ENCODE peak calls at places on chromosome 12, in seven cellular contexts. L, U, P, F, V, Z and B are unnamed samples.

GRCh38 chr12:110896559-110896958 is 23.8 kb downstream of the MYL2 start:
- DNase-seq in U (no peak), Z (no peak), P (no peak), L (no peak), F (no peak), V (peak; percentile 87), B (no peak)

GRCh38 chr12:51818567-51819300 is 29.8 kb downstream of the FIGNL2 start:
- DNase-seq in Z (no peak), U (no peak), F (no peak), L (no peak), V (no peak), P (no peak), B (no peak)

GRCh38 chr12:70507442-70507841 is 129.8 kb downstream of the PTPRB start:
- DNase-seq in V (no peak), F (no peak), Z (no peak), U (no peak), L (no peak), P (no peak), B (no peak)

GRCh38 chr12:52193991-52194390 is 2.2 kb upstream of the KRT80 start:
- DNase-seq in Z (no peak), F (peak; percentile 60), U (no peak), P (no peak), L (no peak), V (peak; percentile 68), B (no peak)

GRCh38 chr12:111570090-111570961 is 28.8 kb downstream of the ATXN2 start:
- DNase-seq in U (peak; percentile 67), P (no peak), V (peak; percentile 94), F (peak; percentile 50), L (no peak), Z (no peak), B (no peak)

GRCh38 chr12:19712041-19712440 is 272.7 kb downstream of the AEBP2 start:
- DNase-seq in P (no peak), F (peak; percentile 70), Z (no peak), V (no peak), L (no peak), U (peak; percentile 50), B (no peak)

GRCh38 chr12:106760184-106760531 is 14.3 kb upstream of the RIC8B start:
- DNase-seq in Z (no peak), P (no peak), V (no peak), F (peak; percentile 56), L (no peak), U (no peak), B (no peak)

GRCh38 chr12:71636704-71637115 is 26.9 kb downstream of the ZFC3H1 start:
- DNase-seq in Z (peak; percentile 15), V (peak; percentile 53), L (no peak), P (no peak), F (peak; percentile 86), U (peak; percentile 56), B (peak; percentile 22)

GRCh38 chr12:2161478-2161877 is 108.7 kb downstream of the CACNA1C start:
- DNase-seq in V (no peak), L (no peak), U (no peak), Z (no peak), P (no peak), F (no peak), B (no peak)

GRCh38 chr12:90404071-90404470 is 550.9 kb downstream of the CCER1 start:
- DNase-seq in L (no peak), Z (no peak), F (no peak), P (no peak), V (no peak), U (no peak), B (no peak)

GRCh38 chr12:89319111-89319510 is 33.2 kb downstream of the DUSP6 start:
- DNase-seq in Z (no peak), V (no peak), L (no peak), P (no peak), F (peak; percentile 56), U (no peak), B (no peak)

GRCh38 chr12:45281994-45282393 is 66.1 kb downstream of the ANO6 start:
- DNase-seq in P (no peak), U (no peak), L (no peak), F (no peak), Z (no peak), V (no peak), B (no peak)

GRCh38 chr12:19819231-19819630 is 379.9 kb downstream of the AEBP2 start:
- DNase-seq in F (no peak), P (no peak), V (no peak), Z (no peak), U (no peak), L (peak; percentile 79), B (no peak)

GRCh38 chr12:13627536-13627935 is 353.9 kb downstream of the GRIN2B start:
- DNase-seq in V (peak; percentile 55), F (no peak), Z (no peak), P (no peak), U (no peak), L (no peak), B (no peak)

GRCh38 chr12:85468356-85469157 is 188.5 kb downstream of the ALX1 start:
- DNase-seq in Z (peak; percentile 54), L (no peak), U (no peak), V (peak; percentile 68), P (no peak), F (peak; percentile 83), B (peak; percentile 60)
- TF ChIP-seq CTCF in Z (peak; percentile 79), L (peak; percentile 65), U (peak; percentile 78), V (peak; percentile 87), P (no peak), F (peak; percentile 83), B (peak; percentile 76)

DNA sequence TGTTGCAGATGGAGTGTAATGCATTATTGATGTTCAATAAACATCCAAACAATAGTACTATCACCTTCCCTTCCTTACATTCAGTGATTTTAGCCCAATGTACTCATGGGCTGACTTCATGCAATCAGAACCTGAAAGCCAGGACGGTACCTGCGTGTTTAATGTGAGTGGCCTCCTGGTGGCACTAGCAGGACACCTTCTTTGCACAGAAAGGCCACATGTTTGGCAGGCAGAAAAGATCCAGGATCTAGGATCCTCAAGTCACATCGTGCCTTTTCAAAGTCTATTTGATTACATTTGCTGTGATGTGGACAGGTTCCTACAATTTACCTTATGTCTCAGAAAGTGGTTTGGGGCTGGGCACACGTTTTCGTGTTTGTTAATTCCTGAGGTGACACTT is 82.9 kb downstream of the NEDD1 start:
- DNase-seq in P (no peak), F (peak; percentile 40), L (no peak), V (no peak), U (no peak), Z (peak; percentile 28), B (peak; percentile 54)
- TF ChIP-seq CTCF in P (no peak), F (peak; percentile 50), L (no peak), V (peak; percentile 53), U (peak; percentile 34), Z (no peak), B (peak; percentile 44)

DNA sequence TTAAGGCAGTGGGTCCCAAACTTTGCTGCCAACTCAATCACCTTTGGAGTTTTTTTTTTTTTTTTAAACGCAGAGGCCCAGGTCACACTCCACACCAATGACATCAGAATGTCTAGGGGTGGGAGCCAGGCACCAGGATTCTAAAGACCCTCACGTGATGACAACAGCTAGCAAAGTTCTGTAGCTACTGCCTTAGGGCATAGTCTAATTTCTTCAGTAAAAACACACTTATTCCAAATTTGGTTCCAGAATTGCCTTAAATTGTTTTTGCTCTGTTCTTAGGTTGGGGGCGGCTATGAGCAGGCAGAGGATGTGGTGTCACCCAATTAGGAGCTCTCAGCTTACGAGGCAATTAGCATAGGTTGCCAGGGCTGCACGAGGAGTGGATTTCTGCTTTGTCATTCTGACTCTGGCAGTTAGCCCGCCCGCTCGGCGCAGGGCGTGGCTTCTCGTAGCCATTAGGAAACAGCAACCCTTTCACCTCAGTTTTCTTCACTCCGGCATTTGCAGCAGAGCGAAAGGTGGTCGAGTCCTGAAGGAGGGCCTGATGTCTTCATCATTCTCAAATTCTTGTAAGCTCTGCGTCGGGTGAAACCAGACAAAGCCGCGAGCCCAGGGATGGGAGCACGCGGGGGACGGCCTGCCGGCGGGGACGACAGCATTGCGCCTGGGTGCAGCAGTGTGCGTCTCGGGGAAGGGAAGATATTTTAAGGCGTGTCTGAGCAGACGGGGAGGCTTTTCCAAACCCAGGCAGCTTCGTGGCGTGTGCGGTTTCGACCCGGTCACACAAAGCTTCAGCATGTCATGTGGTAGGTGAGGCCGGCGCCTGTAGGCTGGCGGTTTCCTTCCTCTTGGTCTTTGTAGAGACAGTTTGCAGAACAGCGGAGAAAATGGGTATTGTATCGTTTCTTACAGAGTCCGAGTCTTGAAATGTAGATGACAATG is 16.7 kb upstream of the EID3 start:
- DNase-seq in Z (peak; percentile 85), L (peak; percentile 94), F (peak; percentile 97), V (peak; percentile 96), U (no peak), P (peak; percentile 99), B (peak; percentile 79)
- TF ChIP-seq CTCF in Z (no peak), L (no peak), F (no peak), V (no peak), U (no peak), P (no peak), B (no peak)

DNA sequence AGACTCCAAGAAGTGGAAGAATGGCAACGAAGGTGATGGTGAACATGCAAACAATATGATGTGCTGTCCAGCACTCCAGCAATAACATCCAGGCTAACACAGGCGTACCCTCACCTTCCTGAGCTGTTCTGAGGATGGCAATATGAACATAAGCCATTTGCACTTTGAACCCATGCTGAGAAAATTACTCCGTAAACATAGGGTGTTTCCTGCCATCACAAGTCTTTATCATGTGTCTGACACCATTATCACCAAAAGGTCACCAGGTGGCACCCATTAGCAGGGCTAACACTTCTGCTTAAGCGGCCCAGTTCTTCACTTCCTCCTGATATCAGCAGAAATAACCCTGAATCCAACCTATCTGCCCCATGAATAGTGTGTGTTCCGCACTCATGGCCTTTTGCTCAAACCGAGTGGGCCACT is 482.8 kb downstream of the MED13L start:
- DNase-seq in Z (no peak), P (no peak), V (no peak), F (no peak), L (no peak), U (no peak), B (no peak)
- TF ChIP-seq CTCF in Z (no peak), P (no peak), V (no peak), F (no peak), L (no peak), U (no peak), B (no peak)

DNA sequence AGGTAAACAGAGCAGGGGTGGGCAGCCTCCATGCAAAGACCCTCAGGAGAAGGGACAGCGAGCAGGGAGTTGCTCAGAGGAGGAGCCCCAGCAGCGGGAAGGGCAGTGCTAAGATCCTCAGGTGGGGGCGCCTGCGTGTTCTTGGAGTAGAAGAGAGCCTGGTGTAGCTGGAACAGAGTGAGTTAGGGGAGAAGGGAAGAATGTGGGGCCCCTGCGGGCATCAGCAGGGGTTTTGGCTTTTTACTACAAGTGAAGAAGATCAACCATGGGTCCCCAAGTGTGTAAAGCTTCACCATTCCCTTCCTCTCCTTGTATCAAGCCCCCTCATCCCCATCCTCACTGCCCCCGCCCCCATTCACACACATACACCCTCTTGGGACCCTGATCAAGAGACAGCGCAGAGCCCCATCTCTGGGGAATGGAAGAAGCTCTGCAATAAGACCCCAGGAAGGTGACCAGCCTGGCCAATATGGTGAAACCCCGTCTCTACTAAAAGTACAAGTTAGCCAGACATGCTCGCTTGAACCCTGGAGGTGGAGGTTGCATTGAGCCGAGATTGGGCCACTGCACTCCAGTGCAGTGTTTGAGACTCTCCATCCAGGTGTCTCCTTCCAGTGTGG is 10.2 kb upstream of the TMEM119 start:
- DNase-seq in V (no peak), U (no peak), P (no peak), Z (no peak), F (no peak), L (no peak), B (no peak)
- TF ChIP-seq CTCF in V (no peak), U (no peak), P (no peak), Z (no peak), F (no peak), L (no peak), B (no peak)

GRCh38 chr12:95481888-95482287 is 7.9 kb downstream of the METAP2 start:
- DNase-seq in L (no peak), V (no peak), Z (no peak), F (no peak), U (no peak), P (no peak), B (no peak)
- TF ChIP-seq CTCF in L (no peak), V (no peak), Z (no peak), F (no peak), U (no peak), P (no peak), B (no peak)